ENCODE peak calls at places on chromosomes 1 and 21, in four cellular contexts. P is A549, X is GM12878, A is SK-N-SH. Q is an unnamed sample.

GRCh38 chr1:219296430-219296850 is 122.8 kb downstream of the LYPLAL1 start:
- DNase-seq in P (no peak), X (no peak), A (no peak), Q (no peak)

GRCh38 chr1:156652131-156652991 is 10.4 kb downstream of the BCAN start:
- DNase-seq in P (no peak), X (no peak), A (no peak), Q (no peak)

GRCh38 chr1:98364544-98364943 is 297.0 kb upstream of the SNX7 start:
- DNase-seq in P (no peak), X (no peak), A (no peak), Q (no peak)

GRCh38 chr1:172359531-172359991 is 60.9 kb upstream of the C1orf105 start:
- DNase-seq in P (no peak), X (no peak), A (no peak), Q (peak)

GRCh38 chr1:167491586-167492408 is 26.5 kb downstream of the CD247 start:
- DNase-seq in P (no peak), X (no peak), A (no peak), Q (no peak)

GRCh38 chr1:112625696-112626095 is 6.1 kb downstream of the CAPZA1 start:
- DNase-seq in P (no peak), X (no peak), A (no peak), Q (no peak)

GRCh38 chr1:2530501-2531361 is 668 bp upstream of the HES5 start:
- DNase-seq in P (no peak), X (no peak), A (peak), Q (no peak)

GRCh38 chr1:97457446-97458089 is 463.3 kb downstream of the DPYD start:
- DNase-seq in P (no peak), X (no peak), A (peak), Q (no peak)

GRCh38 chr1:26696191-26696644 is 403 bp downstream of the ARID1A start:
- DNase-seq in P (no peak), X (no peak), A (peak), Q (no peak)

GRCh38 chr1:152777510-152778137 is 2.7 kb downstream of the LCE1F start:
- DNase-seq in P (no peak), X (no peak), A (peak), Q (peak)

GRCh38 chr1:16724718-16725438 is 15.4 kb upstream of the RNU1-4 start:
- DNase-seq in P (no peak), X (no peak), A (peak), Q (no peak)

GRCh38 chr1:173202430-173203145 is 4.5 kb downstream of the TNFSF4 start:
- DNase-seq in P (peak), X (no peak), A (peak), Q (peak)

GRCh38 chr1:3032371-3032862 is 11.2 kb downstream of the ACTRT2 start:
- DNase-seq in P (no peak), X (no peak), A (no peak), Q (no peak)

GRCh38 chr1:170510163-170510562 is 21.8 kb upstream of the GORAB start:
- DNase-seq in P (no peak), X (no peak), A (no peak), Q (no peak)

GRCh38 chr1:26824735-26825134 is 1.8 kb upstream of the ZDHHC18 start:
- DNase-seq in P (no peak), X (no peak), A (no peak), Q (no peak)

GRCh38 chr1:160437432-160438319 is 37.3 kb downstream of the VANGL2 start:
- DNase-seq in P (no peak), X (peak), A (no peak), Q (no peak)

GRCh38 chr1:64482720-64483119 is 12.8 kb downstream of the CACHD1 start:
- DNase-seq in P (no peak), X (no peak), A (no peak), Q (no peak)

GRCh38 chr1:10642403-10643080 is 153.9 kb downstream of the CASZ1 start:
- DNase-seq in P (no peak), X (no peak), A (no peak), Q (no peak)

GRCh38 chr21:28959367-28960099 is 33.1 kb downstream of the LTN1 start:
- DNase-seq in P (peak), X (no peak), A (no peak), Q (peak)

GRCh38 chr1:200837931-200838571 is 34.7 kb upstream of the GPR25 start:
- DNase-seq in P (no peak), X (no peak), A (no peak), Q (no peak)

GRCh38 chr1:93713247-93713764 is 31.7 kb upstream of the BCAR3 start:
- DNase-seq in P (no peak), X (no peak), A (no peak), Q (no peak)

GRCh38 chr21:16912075-16912474 is 600.8 kb upstream of the CXADR start:
- DNase-seq in P (no peak), X (no peak), A (no peak), Q (no peak)

GRCh38 chr1:160428655-160429054 is 28.3 kb downstream of the VANGL2 start:
- DNase-seq in P (peak), X (peak), A (peak), Q (no peak)

GRCh38 chr1:67441183-67441582 is 11.0 kb upstream of the SERBP1 start:
- DNase-seq in P (no peak), X (no peak), A (peak), Q (peak)

GRCh38 chr1:58818075-58818474 is 34.2 kb upstream of the JUN start:
- DNase-seq in P (no peak), X (no peak), A (no peak), Q (no peak)

GRCh38 chr1:35887508-35887907 is 4.5 kb downstream of the AGO1 start:
- DNase-seq in P (no peak), X (no peak), A (no peak), Q (no peak)

GRCh38 chr1:35888255-35888654 is 5.2 kb downstream of the AGO1 start:
- DNase-seq in P (no peak), X (no peak), A (no peak), Q (no peak)

GRCh38 chr1:35885961-35886558 is 3.1 kb downstream of the AGO1 start:
- DNase-seq in P (no peak), X (no peak), A (peak), Q (no peak)

GRCh38 chr1:35884934-35885333 is 1.9 kb downstream of the AGO1 start:
- DNase-seq in P (no peak), X (no peak), A (no peak), Q (no peak)

GRCh38 chr1:35886606-35887431 is 3.8 kb downstream of the AGO1 start:
- DNase-seq in P (no peak), X (no peak), A (peak), Q (peak)
- TF ChIP-seq PBX3 in P (no peak), X (no peak), A (no peak), Q (no peak)

GRCh38 chr1:21781971-21782867 is 730 bp downstream of the USP48 start:
- DNase-seq in P (peak), X (peak), A (peak), Q (peak)
- TF ChIP-seq PBX3 in P (no peak), X (no peak), A (no peak), Q (no peak)

DNA sequence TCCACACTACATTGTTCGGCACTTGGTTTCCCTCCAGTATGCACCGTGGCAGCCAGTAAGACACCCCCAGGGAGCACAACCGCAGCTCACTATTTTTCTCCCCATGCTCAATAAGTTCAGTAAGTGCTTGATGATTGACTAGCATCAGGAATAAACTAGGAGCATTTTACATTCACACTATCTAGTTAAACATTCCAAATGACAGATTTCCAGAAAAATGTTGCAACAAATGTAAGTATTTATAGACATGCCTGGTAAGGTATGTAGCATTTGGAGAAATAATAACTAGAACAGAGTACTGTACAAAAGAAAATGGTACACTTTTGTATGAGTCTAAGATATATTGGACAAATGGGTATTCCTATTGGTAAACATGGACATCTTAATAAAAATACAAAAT is 92.9 kb downstream of the SLC45A1 start:
- DNase-seq in P (no peak), X (no peak), A (no peak), Q (no peak)
- TF ChIP-seq PBX3 in P (no peak), X (no peak), A (no peak), Q (no peak)

DNA sequence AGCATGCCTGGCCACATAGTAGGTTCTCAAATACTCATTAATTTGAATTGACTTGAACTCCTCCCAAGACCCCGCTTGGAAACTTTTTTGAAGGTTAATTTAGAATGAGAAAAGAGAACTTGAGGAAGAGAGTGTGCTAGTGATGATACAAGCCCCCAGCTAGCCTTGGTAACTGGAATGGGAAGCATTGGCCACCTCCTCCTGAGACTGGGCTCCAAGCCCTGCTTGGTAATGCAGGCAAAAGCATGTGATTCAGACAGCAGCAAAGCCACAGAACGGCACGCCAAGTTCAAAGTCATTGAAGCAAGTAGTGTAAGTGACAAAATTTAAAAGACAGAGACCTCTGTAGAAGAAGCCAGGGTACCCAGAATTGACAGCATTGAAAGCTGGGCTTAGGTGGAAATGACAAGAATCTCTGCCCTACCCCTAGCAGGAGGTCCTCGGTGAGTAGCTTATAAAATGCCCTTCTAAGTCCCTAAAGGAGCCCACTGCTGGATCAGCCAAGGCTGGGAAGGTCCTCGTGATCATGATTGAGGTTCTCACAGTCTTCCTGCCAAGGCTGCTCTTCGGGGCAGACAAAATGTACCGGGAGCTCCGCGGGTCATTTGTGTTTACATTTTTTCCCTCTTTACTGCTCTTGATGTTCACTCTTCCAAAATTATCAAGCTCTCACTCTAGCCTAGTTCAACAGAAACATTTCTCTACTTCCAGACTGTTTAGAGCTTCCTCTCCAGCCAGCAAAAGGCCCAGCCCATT is 99.4 kb downstream of the TSEN15 start:
- DNase-seq in P (no peak), X (no peak), A (no peak), Q (no peak)
- TF ChIP-seq PBX3 in P (no peak), X (no peak), A (no peak), Q (no peak)

Q was measured in HepG2.